ENCODE peak calls at places on chromosomes 6 and 20, in six cellular contexts. K is CD8-positive, alpha-beta memory T cell; H is tibial artery; E is neuronal stem cell; P is cardiac muscle cell; F is osteoblast. S is an unnamed sample. For H3K27me3 and H3K9me3, the result is how much of the 10 kb centered on the place peaks cover.

GRCh38 chr6:140174509-140174908 is 800.1 kb upstream of the CITED2 start:
- DNase-seq in K (no peak), H (no peak), E (no peak), P (peak), F (peak), S (no peak)

GRCh38 chr20:33681728-33682353 is 4.3 kb downstream of the E2F1 start:
- DNase-seq in K (no peak), H (no peak), E (no peak), P (no peak), F (no peak), S (no peak)

GRCh38 chr6:118571121-118571520 is 23.0 kb downstream of the PLN start:
- DNase-seq in K (no peak), H (no peak), E (no peak), P (no peak), F (no peak), S (no peak)

GRCh38 chr20:54645445-54646155 is 170.2 kb downstream of the DOK5 start:
- DNase-seq in K (no peak), H (no peak), E (no peak), P (no peak), F (no peak), S (no peak)

GRCh38 chr6:143570147-143570853 is 58.8 kb upstream of the FUCA2 start:
- DNase-seq in K (no peak), H (no peak), E (no peak), P (no peak), F (no peak), S (no peak)

GRCh38 chr6:133894795-133895401 is 6.0 kb downstream of the TCF21 start:
- DNase-seq in K (no peak), H (no peak), E (no peak), P (peak), F (no peak), S (no peak)

GRCh38 chr20:25280574-25281535 is 33.0 kb downstream of the PYGB start:
- DNase-seq in K (no peak), H (peak), E (no peak), P (no peak), F (peak), S (no peak)

GRCh38 chr6:169427856-169428255 is 174.2 kb upstream of the THBS2 start:
- DNase-seq in K (no peak), H (no peak), E (peak), P (peak), F (peak), S (no peak)

GRCh38 chr6:144179237-144179636 is 28.9 kb downstream of the STX11 start:
- DNase-seq in K (no peak), H (no peak), E (no peak), P (no peak), F (no peak), S (no peak)

GRCh38 chr6:21325201-21325856 is 268.2 kb upstream of the SOX4 start:
- DNase-seq in K (no peak), H (no peak), E (no peak), P (no peak), F (no peak), S (no peak)

GRCh38 chr6:106514281-106514885 is 114.9 kb downstream of the RTN4IP1 start:
- DNase-seq in K (no peak), H (no peak), E (no peak), P (no peak), F (no peak), S (no peak)

GRCh38 chr6:84641076-84641475 is 123.3 kb downstream of the TBX18 start:
- DNase-seq in K (no peak), H (no peak), E (no peak), P (peak), F (no peak), S (no peak)

GRCh38 chr6:3529232-3529631 is 72.4 kb upstream of the SLC22A23 start:
- DNase-seq in K (no peak), H (no peak), E (no peak), P (no peak), F (no peak), S (no peak)
- H3K27me3 ChIP-seq in K (under half), H (under half), E (under half), P (under half), F (under half), S (under half)

GRCh38 chr20:43910564-43910963 is 4.1 kb upstream of the TOX2 start:
- DNase-seq in K (no peak), H (no peak), E (no peak), P (no peak), F (no peak), S (no peak)

GRCh38 chr20:43906505-43907034 is 8.1 kb upstream of the TOX2 start:
- DNase-seq in K (no peak), H (no peak), E (no peak), P (no peak), F (no peak), S (no peak)

GRCh38 chr20:43911066-43911465 is 3.6 kb upstream of the TOX2 start:
- DNase-seq in K (no peak), H (no peak), E (no peak), P (peak), F (peak), S (no peak)

GRCh38 chr20:43909720-43910119 is 4.9 kb upstream of the TOX2 start:
- DNase-seq in K (no peak), H (no peak), E (no peak), P (no peak), F (no peak), S (no peak)

DNA sequence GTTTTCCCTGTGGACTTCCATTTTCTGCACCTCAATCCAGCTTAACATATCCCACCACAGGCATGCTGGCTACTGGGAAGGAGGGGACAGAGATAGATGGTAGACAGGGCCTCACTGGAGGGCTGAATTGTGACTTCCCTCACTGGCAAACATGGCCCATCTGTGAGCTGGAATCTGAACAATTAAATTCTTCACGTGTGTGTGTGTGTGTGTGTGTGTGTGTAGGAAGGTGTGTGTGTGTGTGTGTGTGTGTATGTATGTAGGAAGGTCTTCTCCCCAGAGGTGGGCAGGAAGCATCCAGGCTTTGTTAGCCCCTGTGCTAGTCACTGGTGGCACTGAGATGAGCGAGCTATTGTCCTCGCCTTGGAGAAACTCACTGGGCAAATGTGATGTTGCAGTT is 5.4 kb upstream of the TOX2 start:
- DNase-seq in K (no peak), H (no peak), E (no peak), P (no peak), F (no peak), S (no peak)
- H3K9me3 ChIP-seq in K (under half), H (under half), E (under half), P (under half), F (under half), S (under half)

GRCh38 chr6:17945111-17945510 is 42.3 kb downstream of the KIF13A start:
- DNase-seq in K (no peak), H (no peak), E (no peak), P (no peak), F (peak), S (no peak)

GRCh38 chr6:17949168-17949567 is 38.3 kb downstream of the KIF13A start:
- DNase-seq in K (no peak), H (no peak), E (no peak), P (no peak), F (peak), S (no peak)

GRCh38 chr6:17948725-17949124 is 38.7 kb downstream of the KIF13A start:
- DNase-seq in K (no peak), H (no peak), E (no peak), P (no peak), F (peak), S (no peak)

GRCh38 chr6:17941318-17941717 is 46.1 kb downstream of the KIF13A start:
- DNase-seq in K (no peak), H (no peak), E (no peak), P (no peak), F (no peak), S (no peak)

GRCh38 chr6:17945575-17945974 is 41.9 kb downstream of the KIF13A start:
- DNase-seq in K (no peak), H (no peak), E (no peak), P (no peak), F (no peak), S (no peak)
- H3K27me3 ChIP-seq in K (under half), H (under half), E (under half), P (under half), F (under half), S (under half)

GRCh38 chr20:62105592-62105991 is 16.7 kb upstream of the LSM14B start:
- DNase-seq in K (no peak), H (no peak), E (no peak), P (no peak), F (no peak), S (no peak)
- H3K9me3 ChIP-seq in K (under half), H (under half), E (under half), P (under half), F (under half), S (under half)

GRCh38 chr6:111715321-111715720 is 109.6 kb upstream of the TRAF3IP2 start:
- DNase-seq in K (no peak), H (no peak), E (no peak), P (no peak), F (no peak), S (peak)

GRCh38 chr6:111714403-111715270 is 109.0 kb upstream of the TRAF3IP2 start:
- DNase-seq in K (no peak), H (no peak), E (no peak), P (no peak), F (no peak), S (no peak)

GRCh38 chr6:111713196-111713705 is 107.6 kb upstream of the TRAF3IP2 start:
- DNase-seq in K (no peak), H (no peak), E (no peak), P (no peak), F (no peak), S (no peak)

GRCh38 chr6:111712398-111712797 is 106.7 kb upstream of the TRAF3IP2 start:
- DNase-seq in K (no peak), H (no peak), E (no peak), P (peak), F (no peak), S (peak)

DNA sequence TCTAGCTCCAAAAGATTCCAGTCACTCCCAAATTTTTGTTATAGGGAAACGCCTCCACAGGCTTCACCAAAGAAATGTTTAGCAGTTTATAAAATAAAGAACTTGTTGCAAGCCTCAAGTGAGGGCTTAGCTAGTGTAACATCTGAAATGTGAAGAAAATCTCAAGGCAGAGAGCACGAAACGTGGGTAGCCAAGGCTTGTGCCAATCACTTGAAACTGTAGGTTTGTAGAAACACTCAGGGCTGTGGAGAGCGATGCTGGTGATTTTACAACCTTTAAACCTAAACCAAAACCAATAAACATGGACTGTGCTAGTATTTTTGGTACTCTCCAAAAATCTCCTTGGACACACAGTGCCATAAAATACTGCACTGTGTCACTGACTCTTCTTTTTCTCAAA is 108.1 kb upstream of the TRAF3IP2 start:
- DNase-seq in K (no peak), H (no peak), E (no peak), P (no peak), F (no peak), S (no peak)
- H3K27me3 ChIP-seq in K (under half), H (under half), E (under half), P (under half), F (under half), S (under half)

GRCh38 chr20:2742934-2743559 is 50.5 kb downstream of the EBF4 start:
- DNase-seq in K (peak), H (no peak), E (peak), P (peak), F (peak), S (peak)
- H3K9me3 ChIP-seq in K (under half), H (under half), E (under half), P (under half), F (under half), S (under half)

DNA sequence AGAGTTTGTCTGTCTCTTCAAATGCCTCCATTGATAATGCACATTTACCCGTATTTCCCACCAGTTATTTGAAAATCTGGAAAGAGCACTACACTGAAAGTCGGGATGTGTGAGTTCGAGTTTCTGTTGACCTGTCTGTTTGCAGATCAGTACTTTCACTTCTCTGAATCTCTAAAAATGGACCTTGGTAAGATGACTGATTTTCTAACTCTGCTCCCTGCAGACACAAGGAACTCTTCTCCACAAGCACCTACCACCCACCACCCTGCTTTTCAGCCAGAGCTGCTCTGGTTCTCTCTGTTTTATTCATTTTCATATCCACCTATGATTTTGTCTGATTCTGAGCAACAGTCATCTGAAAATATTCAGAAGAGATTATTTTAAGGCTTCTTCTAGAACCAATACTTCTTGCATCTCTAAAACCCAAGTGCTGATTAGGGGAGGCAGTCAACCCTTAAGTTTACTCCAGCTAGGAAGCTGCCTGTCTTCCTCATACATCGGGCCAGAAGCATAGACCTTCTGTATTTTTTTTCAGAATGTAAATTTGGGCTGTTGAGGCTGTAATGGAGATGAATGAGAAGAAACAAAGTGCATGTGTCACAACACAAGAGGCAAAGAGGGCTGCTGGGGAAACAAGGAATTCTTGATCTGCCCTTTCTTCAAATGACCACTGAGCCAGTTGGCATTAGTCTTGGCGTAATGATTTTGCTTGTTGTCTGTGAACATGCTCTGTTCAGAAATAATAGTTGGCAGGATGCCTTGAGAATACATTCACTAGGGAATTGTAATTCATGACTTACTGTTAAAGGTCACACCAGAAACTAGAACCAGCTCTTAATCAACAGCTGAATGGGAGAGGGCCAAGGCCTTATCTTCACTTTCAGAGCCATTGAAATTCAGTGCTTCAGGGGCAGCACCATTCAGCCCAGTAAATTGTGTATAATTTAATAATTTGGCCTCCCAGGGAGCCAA is 85.4 kb upstream of the MYLIP start:
- DNase-seq in K (no peak), H (no peak), E (no peak), P (peak), F (no peak), S (no peak)
- H3K27me3 ChIP-seq in K (under half), H (under half), E (under half), P (under half), F (under half), S (under half)

GRCh38 chr20:60906555-60906954 is 345.5 kb upstream of the CDH4 start:
- DNase-seq in K (no peak), H (no peak), E (no peak), P (no peak), F (no peak), S (no peak)
- H3K9me3 ChIP-seq in K (under half), H (under half), E (under half), P (under half), F (under half), S (under half)

GRCh38 chr6:7727150-7727950 is 1.5 kb downstream of the BMP6 start:
- DNase-seq in K (no peak), H (no peak), E (peak), P (peak), F (peak), S (no peak)

GRCh38 chr6:7725412-7725811 is 487 bp upstream of the BMP6 start:
- DNase-seq in K (no peak), H (no peak), E (no peak), P (no peak), F (peak), S (no peak)

GRCh38 chr6:7727951-7728854 is 2.3 kb downstream of the BMP6 start:
- DNase-seq in K (no peak), H (peak), E (peak), P (peak), F (peak), S (no peak)

GRCh38 chr6:7726416-7727149 is 684 bp downstream of the BMP6 start:
- DNase-seq in K (no peak), H (no peak), E (peak), P (peak), F (peak), S (no peak)

GRCh38 chr6:7725849-7726415 is at the start of gene BMP6:
- DNase-seq in K (no peak), H (peak), E (peak), P (peak), F (peak), S (no peak)
- H3K27me3 ChIP-seq in K (under half), H (under half), E (half or more), P (half or more), F (under half), S (under half)

S was measured in CD4-positive, CD25-positive, alpha-beta regulatory T cell.